ENCODE peak calls at places on chromosome 1, in four cellular contexts. O, F, U and S are unnamed samples. For H3K27me3 and H3K4me1, the result is how much of the 10 kb centered on the place peaks cover.

GRCh38 chr1:31585736-31586365 is 9.5 kb downstream of the TINAGL1 start:
- DNase-seq in O (no peak), F (no peak), U (no peak), S (no peak)

GRCh38 chr1:245132771-245133170 is 22.0 kb upstream of the KIF26B start:
- DNase-seq in O (no peak), F (no peak), U (no peak), S (no peak)

GRCh38 chr1:201713093-201713810 is 115.7 kb upstream of the IPO9 start:
- DNase-seq in O (peak), F (no peak), U (peak), S (no peak)

GRCh38 chr1:36387141-36387949 is 1.6 kb upstream of the STK40 start:
- DNase-seq in O (no peak), F (no peak), U (no peak), S (no peak)

GRCh38 chr1:11516961-11517635 is 38.1 kb downstream of the DISP3 start:
- DNase-seq in O (no peak), F (no peak), U (no peak), S (no peak)

GRCh38 chr1:168273575-168273974 is 7.1 kb upstream of the TBX19 start:
- DNase-seq in O (no peak), F (no peak), U (no peak), S (no peak)

GRCh38 chr1:39955547-39956539 is 898 bp downstream of the MFSD2A start:
- DNase-seq in O (no peak), F (peak), U (peak), S (peak)

GRCh38 chr1:109649380-109649987 is 6.4 kb upstream of the GSTM4 start:
- DNase-seq in O (no peak), F (no peak), U (no peak), S (no peak)

GRCh38 chr1:197837911-197838310 is 62.6 kb upstream of the DENND1B start:
- DNase-seq in O (no peak), F (no peak), U (no peak), S (no peak)

GRCh38 chr1:189803364-189803763 is 674.3 kb downstream of the BRINP3 start:
- DNase-seq in O (no peak), F (no peak), U (no peak), S (no peak)

GRCh38 chr1:59682405-59683080 is 132.2 kb upstream of the HOOK1 start:
- DNase-seq in O (no peak), F (no peak), U (no peak), S (no peak)

GRCh38 chr1:47324682-47325081 is 8.9 kb upstream of the CMPK1 start:
- DNase-seq in O (no peak), F (no peak), U (no peak), S (no peak)

GRCh38 chr1:21752186-21752585 is 30.8 kb downstream of the USP48 start:
- DNase-seq in O (no peak), F (no peak), U (no peak), S (no peak)

GRCh38 chr1:239958063-239958462 is 133.6 kb upstream of the FMN2 start:
- DNase-seq in O (no peak), F (no peak), U (no peak), S (no peak)

GRCh38 chr1:245853291-245853690 is 653.8 kb downstream of the SMYD3 start:
- DNase-seq in O (no peak), F (no peak), U (no peak), S (no peak)

GRCh38 chr1:244346972-244347618 is 104.6 kb downstream of the ADSS2 start:
- DNase-seq in O (no peak), F (no peak), U (no peak), S (no peak)

GRCh38 chr1:30446100-30446499 is 277.3 kb downstream of the MATN1 start:
- DNase-seq in O (peak), F (no peak), U (no peak), S (no peak)

GRCh38 chr1:196387766-196388165 is 220.5 kb downstream of the KCNT2 start:
- DNase-seq in O (no peak), F (no peak), U (no peak), S (no peak)

GRCh38 chr1:29123871-29124365 is at the start of gene TMEM200B:
- DNase-seq in O (no peak), F (no peak), U (peak), S (no peak)

GRCh38 chr1:248858096-248858890 is 592 bp downstream of the ZNF692 start:
- DNase-seq in O (peak), F (peak), U (peak), S (no peak)

GRCh38 chr1:22472596-22472995 is 20.9 kb downstream of the ZBTB40 start:
- DNase-seq in O (no peak), F (no peak), U (no peak), S (no peak)

GRCh38 chr1:164774413-164774812 is 215.4 kb downstream of the PBX1 start:
- DNase-seq in O (no peak), F (no peak), U (no peak), S (no peak)

GRCh38 chr1:157231844-157232550 is 93.8 kb upstream of the ETV3 start:
- DNase-seq in O (no peak), F (no peak), U (no peak), S (no peak)

GRCh38 chr1:157234705-157235273 is 96.6 kb upstream of the ETV3 start:
- DNase-seq in O (no peak), F (no peak), U (no peak), S (no peak)

GRCh38 chr1:157230500-157230899 is 92.3 kb upstream of the ETV3 start:
- DNase-seq in O (no peak), F (no peak), U (no peak), S (no peak)

GRCh38 chr1:157235307-157235706 is 97.1 kb upstream of the ETV3 start:
- DNase-seq in O (no peak), F (no peak), U (no peak), S (no peak)

DNA sequence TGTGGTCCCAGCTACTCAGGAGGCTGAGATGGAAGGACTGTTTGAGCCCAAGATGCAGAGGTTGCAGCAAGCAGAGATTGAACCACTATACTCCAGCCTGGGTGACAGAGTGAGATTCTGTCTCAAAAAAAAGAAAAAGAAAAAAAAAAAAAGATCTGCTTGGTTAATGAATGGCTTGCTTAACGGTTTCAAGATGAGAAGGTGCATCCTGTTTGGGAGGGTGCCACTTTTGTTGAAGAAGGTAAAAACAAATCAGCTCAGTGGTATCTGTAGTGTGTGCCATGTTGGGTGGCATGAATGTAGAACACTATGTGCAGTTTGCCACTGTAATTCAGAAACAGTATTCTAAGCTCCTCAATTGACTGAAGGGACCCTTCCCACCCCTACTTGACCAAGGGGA is 94.9 kb upstream of the ETV3 start:
- DNase-seq in O (no peak), F (no peak), U (no peak), S (no peak)
- H3K27me3 ChIP-seq in O (under half), F (under half), U (under half), S (under half)

DNA sequence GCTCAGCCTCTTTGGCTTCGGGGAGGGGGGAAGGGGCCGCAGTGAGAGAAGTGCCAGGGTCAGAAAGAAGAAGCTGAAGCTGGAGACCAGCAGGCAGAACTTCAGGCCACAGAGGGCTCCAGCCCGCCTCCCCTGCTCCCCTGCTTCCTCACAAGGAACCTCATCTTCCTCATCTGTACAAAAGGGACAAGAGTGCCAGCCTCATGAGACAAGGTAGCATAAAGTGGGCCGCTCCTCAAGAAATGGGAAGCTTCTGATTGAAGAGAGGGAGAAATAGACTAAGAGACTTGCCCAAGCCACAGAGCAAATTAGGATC is 39.7 kb downstream of the AHDC1 start:
- DNase-seq in O (no peak), F (no peak), U (no peak), S (no peak)
- H3K27ac ChIP-seq in O (peak), F (no peak), U (peak), S (peak)

GRCh38 chr1:71786218-71786617 is 496.1 kb downstream of the NEGR1 start:
- DNase-seq in O (no peak), F (no peak), U (no peak), S (no peak)

GRCh38 chr1:71787699-71788098 is 494.6 kb downstream of the NEGR1 start:
- DNase-seq in O (no peak), F (no peak), U (no peak), S (no peak)

GRCh38 chr1:71785470-71785869 is 496.9 kb downstream of the NEGR1 start:
- DNase-seq in O (no peak), F (no peak), U (peak), S (no peak)

GRCh38 chr1:71783096-71783495 is 499.2 kb downstream of the NEGR1 start:
- DNase-seq in O (no peak), F (no peak), U (no peak), S (no peak)

GRCh38 chr1:71784989-71785388 is 497.4 kb downstream of the NEGR1 start:
- DNase-seq in O (no peak), F (no peak), U (no peak), S (no peak)
- H3K4me1 ChIP-seq in O (under half), F (under half), U (under half), S (under half)

GRCh38 chr1:205456868-205457724 is 1.3 kb upstream of the BLACAT1 start:
- DNase-seq in O (peak), F (no peak), U (peak), S (no peak)
- H3K27me3 ChIP-seq in O (half or more), F (under half), U (half or more), S (under half)